ENCODE peak calls at places on chromosome 6, in nine cellular contexts. U, F, B, Q, X, A, V, I and O are unnamed samples.

GRCh38 chr6:37650071-37650481 is 47.6 kb downstream of the MDGA1 start:
- DNase-seq in B (peak; percentile 45), A (no peak), Q (no peak), I (no peak), F (no peak), X (no peak), V (no peak), U (no peak), O (no peak)

GRCh38 chr6:106746660-106747059 is 117.3 kb downstream of the QRSL1 start:
- DNase-seq in Q (no peak), V (no peak), A (no peak), X (no peak), I (no peak), B (no peak), F (no peak), U (peak; percentile 81), O (no peak)

GRCh38 chr6:135173989-135174484 is 7.1 kb upstream of the MYB start:
- DNase-seq in U (no peak), B (no peak), I (no peak), A (no peak), V (no peak), X (no peak), F (no peak), Q (no peak), O (no peak)

GRCh38 chr6:159633196-159633595 is 59.8 kb downstream of the SOD2 start:
- DNase-seq in Q (no peak), U (peak; percentile 27), A (no peak), V (peak; percentile 38), X (no peak), I (no peak), B (no peak), F (no peak), O (no peak)

GRCh38 chr6:134750669-134751068 is 199.2 kb downstream of the ALDH8A1 start:
- DNase-seq in B (no peak), I (no peak), F (no peak), X (no peak), Q (no peak), V (no peak), U (peak; percentile 15), A (no peak), O (no peak)

GRCh38 chr6:12060780-12061619 is 48.9 kb downstream of the HIVEP1 start:
- DNase-seq in U (no peak), V (peak; percentile 97), X (no peak), I (no peak), Q (peak; percentile 58), B (peak; percentile 41), A (peak; percentile 76), F (peak; percentile 55), O (peak; percentile 59)

GRCh38 chr6:139988702-139989101 is 614.3 kb upstream of the CITED2 start:
- DNase-seq in A (no peak), I (no peak), Q (no peak), B (no peak), U (no peak), V (no peak), X (no peak), F (no peak), O (no peak)

GRCh38 chr6:56364482-56365313 is 117.3 kb upstream of the COL21A1 start:
- DNase-seq in F (no peak), U (peak; percentile 95), B (no peak), X (no peak), A (no peak), Q (no peak), I (no peak), V (no peak), O (no peak)

GRCh38 chr6:154432533-154433476 is 76.2 kb upstream of the IPCEF1 start:
- DNase-seq in V (peak; percentile 95), X (no peak), I (no peak), A (no peak), U (peak; percentile 89), Q (no peak), B (no peak), F (no peak), O (no peak)

GRCh38 chr6:112951829-112952228 is 604.7 kb downstream of the RFPL4B start:
- DNase-seq in B (no peak), F (no peak), V (no peak), U (no peak), I (no peak), X (no peak), A (no peak), Q (no peak), O (no peak)

GRCh38 chr6:27772261-27773001 is 139.8 kb downstream of the OR2B2 start:
- DNase-seq in V (peak; percentile 78), A (peak; percentile 91), F (peak; percentile 81), Q (peak; percentile 61), U (peak; percentile 77), X (peak; percentile 8), B (peak; percentile 84), I (peak; percentile 66), O (peak; percentile 75)

GRCh38 chr6:87660226-87660886 is 41.7 kb downstream of the AKIRIN2 start:
- DNase-seq in F (no peak), V (no peak), Q (no peak), U (peak; percentile 62), A (no peak), X (no peak), B (no peak), I (peak; percentile 34), O (no peak)

GRCh38 chr6:84623956-84624680 is 140.3 kb downstream of the TBX18 start:
- DNase-seq in I (no peak), V (no peak), X (no peak), F (no peak), U (peak; percentile 91), Q (no peak), B (peak; percentile 27), A (no peak), O (no peak)

GRCh38 chr6:109202409-109203264 is 107.3 kb downstream of the CEP57L1 start:
- DNase-seq in I (no peak), Q (no peak), F (no peak), X (no peak), V (peak; percentile 14), A (peak; percentile 62), B (no peak), U (no peak), O (no peak)

GRCh38 chr6:170444811-170445211 is 108.3 kb downstream of the PSMB1 start:
- DNase-seq in F (no peak), I (no peak), X (no peak), A (no peak), V (no peak), U (no peak), B (no peak), Q (no peak), O (no peak)

GRCh38 chr6:43105538-43106218 is 29.6 kb downstream of the PTK7 start:
- DNase-seq in U (no peak), B (no peak), Q (no peak), F (no peak), V (no peak), A (no peak), I (no peak), X (no peak), O (no peak)

GRCh38 chr6:50716887-50717509 is 3.7 kb downstream of the TFAP2D start:
- DNase-seq in B (no peak), U (peak; percentile 38), X (no peak), I (no peak), V (no peak), A (no peak), Q (no peak), F (no peak), O (no peak)

GRCh38 chr6:29519291-29520010 is 31.7 kb upstream of the MAS1L start:
- DNase-seq in Q (no peak), F (no peak), A (no peak), X (no peak), B (no peak), V (no peak), I (no peak), U (no peak), O (no peak)

GRCh38 chr6:167296293-167296690 is 5.2 kb downstream of the UNC93A start:
- DNase-seq in X (no peak), F (no peak), V (no peak), U (no peak), B (no peak), Q (no peak), I (no peak), A (no peak), O (no peak)

GRCh38 chr6:44304282-44305199 is 8.6 kb downstream of the AARS2 start:
- DNase-seq in F (peak; percentile 31), Q (no peak), V (peak; percentile 26), A (peak; percentile 61), U (peak; percentile 28), B (peak; percentile 24), X (no peak), I (no peak), O (peak; percentile 10)

GRCh38 chr6:122808121-122808885 is 19.2 kb downstream of the SMPDL3A start:
- DNase-seq in X (no peak), F (no peak), I (no peak), A (no peak), U (no peak), V (no peak), B (no peak), Q (no peak), O (no peak)

GRCh38 chr6:34491091-34491430 is 25.2 kb downstream of the PACSIN1 start:
- DNase-seq in A (no peak), I (no peak), Q (no peak), U (peak; percentile 56), F (no peak), X (no peak), B (no peak), V (no peak), O (no peak)

GRCh38 chr6:106192824-106193223 is 106.7 kb downstream of the PRDM1 start:
- DNase-seq in U (peak; percentile 35), B (no peak), I (no peak), X (no peak), A (no peak), F (no peak), V (no peak), Q (no peak), O (no peak)

GRCh38 chr6:22699046-22699639 is 129.8 kb downstream of the HDGFL1 start:
- DNase-seq in I (no peak), U (no peak), A (no peak), Q (no peak), X (no peak), B (no peak), F (no peak), V (no peak), O (no peak)

GRCh38 chr6:128252293-128253176 is 267.9 kb downstream of the PTPRK start:
- DNase-seq in I (no peak), B (no peak), Q (no peak), A (no peak), X (no peak), V (no peak), F (no peak), U (no peak), O (no peak)

GRCh38 chr6:142913511-142914047 is 31.4 kb downstream of the HIVEP2 start:
- DNase-seq in X (no peak), U (no peak), I (no peak), B (no peak), V (no peak), F (peak; percentile 61), A (peak; percentile 82), Q (no peak), O (no peak)

GRCh38 chr6:150490586-150490985 is 109.1 kb upstream of the PLEKHG1 start:
- DNase-seq in A (no peak), F (no peak), B (no peak), U (no peak), V (no peak), Q (no peak), X (no peak), I (no peak), O (no peak)

GRCh38 chr6:99822741-99823512 is 171.1 kb downstream of the MCHR2 start:
- DNase-seq in I (peak; percentile 38), X (no peak), Q (peak; percentile 45), U (peak; percentile 66), B (no peak), F (no peak), A (no peak), V (peak; percentile 47), O (peak; percentile 30)

GRCh38 chr6:142478117-142478516 is 176.3 kb downstream of the ADGRG6 start:
- DNase-seq in F (peak; percentile 1), X (no peak), U (peak; percentile 21), A (no peak), I (no peak), V (peak; percentile 80), B (no peak), Q (no peak), O (no peak)

GRCh38 chr6:159074120-159074684 is 29.4 kb upstream of the TAGAP start:
- DNase-seq in I (no peak), B (no peak), X (peak; percentile 43), V (no peak), A (peak; percentile 30), Q (peak; percentile 85), F (no peak), U (peak; percentile 58), O (peak; percentile 88)

GRCh38 chr6:123812621-123813020 is 9.0 kb downstream of the NKAIN2 start:
- DNase-seq in Q (peak; percentile 72), X (no peak), B (no peak), U (no peak), F (no peak), A (no peak), V (no peak), I (no peak), O (no peak)